ENCODE peak calls at places on chromosomes 11 and 22, in four cellular contexts. S is skeletal muscle cell, J is NCI-H1092 treated with DMSO at 0.1 percent for 48 hours, Q is GM12891. B is an unnamed sample.

GRCh38 chr11:71207996-71208774 is 44.2 kb downstream of the SHANK2 start:
- DNase-seq in S (no peak), J (no peak), Q (no peak), B (no peak)

GRCh38 chr11:73671701-73672100 is 25.3 kb downstream of the PLEKHB1 start:
- DNase-seq in S (no peak), J (no peak), Q (no peak), B (no peak)

GRCh38 chr11:6443269-6444003 is 2.6 kb upstream of the HPX start:
- DNase-seq in S (peak; percentile 12), J (peak; percentile 26), Q (peak; percentile 40), B (peak; percentile 84)

GRCh38 chr11:69449320-69450063 is 32.0 kb upstream of the LINC01488 start:
- DNase-seq in S (no peak), J (no peak), Q (no peak), B (peak; percentile 96)

GRCh38 chr11:86099727-86100320 is 30.9 kb upstream of the PICALM start:
- DNase-seq in S (peak; percentile 71), J (no peak), Q (no peak), B (no peak)

GRCh38 chr11:88666364-88666763 is 328.8 kb upstream of the CTSC start:
- DNase-seq in S (no peak), J (no peak), Q (no peak), B (no peak)

GRCh38 chr11:119782021-119782420 is 53.0 kb upstream of the NECTIN1 start:
- DNase-seq in S (no peak), J (no peak), Q (no peak), B (no peak)

GRCh38 chr11:82975882-82976281 is 74.3 kb downstream of the DDIAS start:
- DNase-seq in S (no peak), J (no peak), Q (no peak), B (no peak)

GRCh38 chr11:2549876-2550605 is 105.2 kb downstream of the KCNQ1 start:
- DNase-seq in S (no peak), J (no peak), Q (no peak), B (no peak)

GRCh38 chr22:44157916-44158618 is 22.7 kb upstream of the PARVG start:
- DNase-seq in S (no peak), J (no peak), Q (no peak), B (no peak)

GRCh38 chr11:29336727-29337212 is 680.1 kb downstream of the KCNA4 start:
- DNase-seq in S (no peak), J (no peak), Q (no peak), B (no peak)

GRCh38 chr22:39363751-39364484 is 14.1 kb downstream of the SYNGR1 start:
- DNase-seq in S (no peak), J (no peak), Q (no peak), B (no peak)

GRCh38 chr11:60973699-60974098 is 2.2 kb downstream of the CD6 start:
- DNase-seq in S (no peak), J (no peak), Q (no peak), B (no peak)

GRCh38 chr11:2927493-2927800 is 1.8 kb downstream of the PHLDA2 start:
- DNase-seq in S (no peak), J (no peak), Q (no peak), B (no peak)

GRCh38 chr22:23219787-23220484 is 39.6 kb downstream of the BCR start:
- DNase-seq in S (no peak), J (no peak), Q (peak; percentile 53), B (no peak)

GRCh38 chr11:65262381-65262680 is 569 bp downstream of the POLA2 start:
- DNase-seq in S (no peak), J (no peak), Q (no peak), B (no peak)

GRCh38 chr11:123384116-123384515 is 46.0 kb upstream of the GRAMD1B start:
- DNase-seq in S (no peak), J (no peak), Q (no peak), B (no peak)

GRCh38 chr11:94281321-94281720 is 23.1 kb upstream of the IZUMO1R start:
- DNase-seq in S (no peak), J (no peak), Q (no peak), B (no peak)

GRCh38 chr11:74055938-74056337 is 47.1 kb upstream of the UCP3 start:
- DNase-seq in S (peak; percentile 36), J (no peak), Q (no peak), B (no peak)

GRCh38 chr22:46748948-46749681 is 11.1 kb upstream of the CERK start:
- DNase-seq in S (no peak), J (no peak), Q (no peak), B (no peak)

GRCh38 chr22:38120359-38121110 is 10.1 kb upstream of the BAIAP2L2 start:
- DNase-seq in S (no peak), J (no peak), Q (no peak), B (no peak)

GRCh38 chr11:61293869-61294716 is 1.0 kb downstream of the VWCE start:
- DNase-seq in S (peak; percentile 36), J (peak; percentile 81), Q (peak; percentile 67), B (peak; percentile 89)

GRCh38 chr11:94768602-94769511 is 701 bp downstream of the AMOTL1 start:
- DNase-seq in S (no peak), J (peak; percentile 65), Q (peak; percentile 18), B (peak; percentile 19)

GRCh38 chr11:46547579-46547978 is 46.2 kb downstream of the AMBRA1 start:
- DNase-seq in S (no peak), J (no peak), Q (no peak), B (no peak)

B was measured in 8988T.